ENCODE peak calls at places on chromosomes 5 and 9, in seven cellular contexts. C, T, H, Z, A, E and K are unnamed samples.

GRCh38 chr9:4886698-4887097 is 94.0 kb downstream of the RCL1 start:
- DNase-seq in C (peak), T (no peak), H (peak), Z (no peak), A (no peak), E (no peak), K (peak)

GRCh38 chr9:26812217-26812616 is 80.4 kb downstream of the CAAP1 start:
- DNase-seq in C (no peak), T (no peak), H (no peak), Z (no peak), A (no peak), E (no peak), K (no peak)

GRCh38 chr5:71948206-71948605 is 159.1 kb upstream of the MAP1B start:
- DNase-seq in C (no peak), T (no peak), H (no peak), Z (no peak), A (peak), E (no peak), K (no peak)

GRCh38 chr9:109753308-109753707 is 26.7 kb upstream of the PALM2AKAP2 start:
- DNase-seq in C (no peak), T (no peak), H (no peak), Z (no peak), A (no peak), E (no peak), K (no peak)

GRCh38 chr5:108148715-108149139 is 233.2 kb downstream of the FBXL17 start:
- DNase-seq in C (no peak), T (no peak), H (peak), Z (no peak), A (peak), E (no peak), K (peak)

GRCh38 chr9:114774504-114774903 is 31.3 kb downstream of the TNFSF15 start:
- DNase-seq in C (no peak), T (no peak), H (no peak), Z (no peak), A (no peak), E (no peak), K (no peak)

GRCh38 chr9:78566948-78567675 is 270.2 kb downstream of the PSAT1 start:
- DNase-seq in C (no peak), T (no peak), H (no peak), Z (no peak), A (peak), E (no peak), K (no peak)

GRCh38 chr9:4734150-4734549 is 6.9 kb downstream of the AK3 start:
- DNase-seq in C (no peak), T (no peak), H (no peak), Z (no peak), A (no peak), E (no peak), K (no peak)

GRCh38 chr9:76912631-76913275 is 6.8 kb upstream of the PRUNE2 start:
- DNase-seq in C (no peak), T (no peak), H (no peak), Z (no peak), A (peak), E (no peak), K (no peak)

GRCh38 chr9:101625871-101626270 is 31.1 kb upstream of the PPP3R2 start:
- DNase-seq in C (no peak), T (no peak), H (no peak), Z (no peak), A (peak), E (no peak), K (no peak)

GRCh38 chr5:15013654-15014463 is 142.3 kb upstream of the ANKH start:
- DNase-seq in C (peak), T (no peak), H (peak), Z (no peak), A (peak), E (no peak), K (peak)

GRCh38 chr9:130201974-130202373 is 29.8 kb downstream of the NCS1 start:
- DNase-seq in C (no peak), T (no peak), H (no peak), Z (no peak), A (no peak), E (no peak), K (no peak)

GRCh38 chr5:167665841-167666375 is 625.5 kb upstream of the WWC1 start:
- DNase-seq in C (no peak), T (no peak), H (no peak), Z (no peak), A (no peak), E (no peak), K (no peak)

GRCh38 chr5:96292582-96293247 is 140.3 kb downstream of the PCSK1 start:
- DNase-seq in C (no peak), T (no peak), H (no peak), Z (peak), A (peak), E (no peak), K (no peak)

GRCh38 chr5:143146161-143146560 is 257.3 kb downstream of the NR3C1 start:
- DNase-seq in C (no peak), T (no peak), H (no peak), Z (no peak), A (no peak), E (no peak), K (no peak)

GRCh38 chr5:76901522-76901921 is 51.3 kb upstream of the CRHBP start:
- DNase-seq in C (no peak), T (no peak), H (no peak), Z (no peak), A (no peak), E (no peak), K (no peak)

GRCh38 chr9:133844876-133845658 is 106.9 kb upstream of the SARDH start:
- DNase-seq in C (peak), T (no peak), H (no peak), Z (peak), A (peak), E (no peak), K (peak)

GRCh38 chr5:97835128-97835527 is 652.1 kb upstream of the RIOK2 start:
- DNase-seq in C (no peak), T (no peak), H (no peak), Z (no peak), A (no peak), E (no peak), K (no peak)

GRCh38 chr5:159510282-159510681 is 180.0 kb upstream of the IL12B start:
- DNase-seq in C (no peak), T (peak), H (no peak), Z (peak), A (no peak), E (peak), K (no peak)

GRCh38 chr5:96854067-96854466 is 22.2 kb upstream of the ERAP2 start:
- DNase-seq in C (no peak), T (no peak), H (no peak), Z (no peak), A (no peak), E (no peak), K (no peak)

GRCh38 chr5:174151579-174152181 is 106.2 kb downstream of the NSG2 start:
- DNase-seq in C (no peak), T (no peak), H (no peak), Z (no peak), A (no peak), E (no peak), K (no peak)

GRCh38 chr5:86675311-86675710 is 57.6 kb downstream of the COX7C start:
- DNase-seq in C (no peak), T (no peak), H (no peak), Z (no peak), A (no peak), E (no peak), K (no peak)

GRCh38 chr5:176394881-176395675 is 6.5 kb downstream of the HIGD2A start:
- DNase-seq in C (no peak), T (no peak), H (no peak), Z (peak), A (no peak), E (no peak), K (no peak)

GRCh38 chr9:37693265-37693664 is 42.5 kb downstream of the FRMPD1 start:
- DNase-seq in C (no peak), T (no peak), H (no peak), Z (no peak), A (peak), E (no peak), K (no peak)

GRCh38 chr9:124623966-124624734 is 117.0 kb upstream of the NR5A1 start:
- DNase-seq in C (no peak), T (no peak), H (no peak), Z (no peak), A (no peak), E (no peak), K (no peak)

GRCh38 chr5:677131-678101 is 15.7 kb downstream of the TPPP start:
- DNase-seq in C (no peak), T (peak), H (no peak), Z (peak), A (no peak), E (no peak), K (no peak)

GRCh38 chr9:79054500-79054899 is 517.3 kb upstream of the TLE4 start:
- DNase-seq in C (no peak), T (no peak), H (no peak), Z (no peak), A (peak), E (no peak), K (no peak)

GRCh38 chr9:24828687-24829086 is 283.0 kb upstream of the IZUMO3 start:
- DNase-seq in C (no peak), T (no peak), H (no peak), Z (no peak), A (no peak), E (no peak), K (no peak)

GRCh38 chr9:87602933-87603643 is 105.4 kb downstream of the DAPK1 start:
- DNase-seq in C (no peak), T (no peak), H (no peak), Z (no peak), A (no peak), E (no peak), K (no peak)

GRCh38 chr9:133464638-133465037 is 4.9 kb downstream of the CACFD1 start:
- DNase-seq in C (no peak), T (no peak), H (no peak), Z (no peak), A (no peak), E (no peak), K (no peak)

GRCh38 chr5:96875805-96876291 is 452 bp upstream of the ERAP2 start:
- DNase-seq in C (no peak), T (no peak), H (no peak), Z (no peak), A (no peak), E (no peak), K (no peak)

GRCh38 chr5:30994170-30994569 is 199.3 kb upstream of the CDH6 start:
- DNase-seq in C (no peak), T (no peak), H (no peak), Z (no peak), A (no peak), E (no peak), K (no peak)

GRCh38 chr5:82593481-82593880 is 315.3 kb upstream of the RPS23 start:
- DNase-seq in C (no peak), T (no peak), H (no peak), Z (no peak), A (peak), E (no peak), K (no peak)

GRCh38 chr9:95907794-95908193 is 32.3 kb downstream of the ERCC6L2 start:
- DNase-seq in C (no peak), T (no peak), H (peak), Z (no peak), A (no peak), E (no peak), K (no peak)
- TF ChIP-seq CTCF in C (peak), T (no peak), H (no peak), Z (peak), A (peak), E (peak), K (no peak)

GRCh38 chr5:150638053-150638444 is 2.4 kb upstream of the SYNPO start:
- DNase-seq in C (no peak), T (no peak), H (no peak), Z (no peak), A (no peak), E (no peak), K (no peak)

GRCh38 chr5:150637245-150638052 is 3.0 kb upstream of the SYNPO start:
- DNase-seq in C (no peak), T (no peak), H (no peak), Z (no peak), A (peak), E (peak), K (no peak)

GRCh38 chr5:150639317-150639738 is 1.1 kb upstream of the SYNPO start:
- DNase-seq in C (no peak), T (no peak), H (no peak), Z (no peak), A (no peak), E (no peak), K (no peak)

GRCh38 chr5:150638488-150639316 is 1.8 kb upstream of the SYNPO start:
- DNase-seq in C (no peak), T (no peak), H (no peak), Z (no peak), A (no peak), E (no peak), K (no peak)

DNA sequence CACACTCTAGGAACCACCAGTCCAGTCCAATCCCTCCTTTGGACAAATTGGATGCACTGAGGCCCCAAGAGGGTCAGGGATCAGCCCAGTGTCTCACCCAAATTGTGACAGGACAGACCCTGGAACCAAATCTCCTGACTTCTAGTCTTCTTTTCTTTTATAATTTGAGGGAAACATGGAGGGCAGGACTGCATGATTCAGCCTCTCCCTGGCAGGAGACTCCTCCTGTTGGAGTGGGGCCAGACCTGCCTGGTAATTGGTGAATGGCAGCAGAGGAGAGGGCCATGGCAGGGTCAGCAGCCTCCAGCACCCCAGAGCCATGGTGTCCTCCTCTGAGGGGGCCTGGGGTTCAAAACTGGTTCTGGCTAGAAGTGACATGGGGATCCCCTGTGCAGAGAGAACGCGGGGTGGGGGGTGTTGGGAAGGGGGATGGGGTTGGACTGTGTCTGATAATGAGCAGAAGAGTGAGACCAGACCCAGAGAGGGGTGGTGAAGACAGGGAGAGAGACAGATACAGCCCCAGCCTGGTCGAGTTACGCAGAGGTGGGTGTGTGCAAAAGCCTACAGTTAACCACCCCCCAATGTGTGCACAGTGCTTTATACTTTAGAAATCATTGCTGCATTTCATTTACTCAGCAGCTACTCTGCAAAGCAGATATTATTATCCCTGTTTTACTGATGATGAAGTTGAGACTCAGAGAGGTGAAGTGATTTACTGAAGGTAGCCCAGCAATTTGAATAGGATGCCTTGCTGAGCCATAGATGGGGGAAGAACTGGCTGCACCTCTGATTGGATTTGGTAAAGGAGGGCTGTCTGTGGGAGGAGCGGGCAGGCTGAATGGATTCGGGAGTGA is 3.8 kb upstream of the SYNPO start:
- DNase-seq in C (no peak), T (peak), H (no peak), Z (peak), A (peak), E (no peak), K (no peak)
- TF ChIP-seq CTCF in C (no peak), T (no peak), H (no peak), Z (no peak), A (no peak), E (no peak), K (no peak)

GRCh38 chr9:98642661-98643312 is 65.9 kb downstream of the GABBR2 start:
- DNase-seq in C (no peak), T (no peak), H (no peak), Z (no peak), A (no peak), E (no peak), K (no peak)
- TF ChIP-seq CTCF in C (peak), T (no peak), H (no peak), Z (no peak), A (no peak), E (no peak), K (no peak)

GRCh38 chr5:10348258-10348657 is 5.2 kb upstream of the MARCHF6 start:
- DNase-seq in C (no peak), T (no peak), H (no peak), Z (no peak), A (no peak), E (no peak), K (no peak)
- TF ChIP-seq CTCF in C (no peak), T (no peak), H (no peak), Z (no peak), A (no peak), E (no peak), K (no peak)